ENCODE peak calls at places on chromosomes 12 and 14, in seven cellular contexts. One of them, this sample, is unnamed.

GRCh38 chr12:107464644-107465043 is 221.0 kb upstream of the PWP1 start:
- DNase-seq in OCI-LY7: no peak
- DNase-seq in endodermal cell: no peak
- DNase-seq in mesendoderm: no peak
- DNase-seq in cardiac fibroblast: no peak
- DNase-seq in aorta: no peak
- DNase-seq in GM23338: no peak
- DNase-seq in this sample: no peak

GRCh38 chr12:70002097-70002911 is 177.3 kb downstream of the MYRFL start:
- DNase-seq in OCI-LY7: no peak
- DNase-seq in endodermal cell: no peak
- DNase-seq in mesendoderm: no peak
- DNase-seq in cardiac fibroblast: peak; percentile 63
- DNase-seq in aorta: peak; percentile 41
- DNase-seq in GM23338: no peak
- DNase-seq in this sample: peak; percentile 8

GRCh38 chr12:9036227-9036626 is 46.9 kb downstream of the KLRG1 start:
- DNase-seq in OCI-LY7: no peak
- DNase-seq in endodermal cell: no peak
- DNase-seq in mesendoderm: no peak
- DNase-seq in cardiac fibroblast: no peak
- DNase-seq in aorta: no peak
- DNase-seq in GM23338: no peak
- DNase-seq in this sample: no peak

GRCh38 chr14:92397140-92397815 is 74.3 kb downstream of the SLC24A4 start:
- DNase-seq in OCI-LY7: no peak
- DNase-seq in endodermal cell: no peak
- DNase-seq in mesendoderm: peak; percentile 48
- DNase-seq in cardiac fibroblast: peak; percentile 26
- DNase-seq in aorta: no peak
- DNase-seq in GM23338: no peak
- DNase-seq in this sample: no peak

GRCh38 chr14:52944267-52944666 is 6.6 kb downstream of the FERMT2 start:
- DNase-seq in OCI-LY7: no peak
- DNase-seq in endodermal cell: no peak
- DNase-seq in mesendoderm: no peak
- DNase-seq in cardiac fibroblast: peak; percentile 25
- DNase-seq in aorta: no peak
- DNase-seq in GM23338: no peak
- DNase-seq in this sample: no peak

GRCh38 chr14:23366163-23366921 is 1.4 kb upstream of the EFS start:
- DNase-seq in OCI-LY7: no peak
- DNase-seq in endodermal cell: peak; percentile 97
- DNase-seq in mesendoderm: peak; percentile 97
- DNase-seq in cardiac fibroblast: peak; percentile 33
- DNase-seq in aorta: peak; percentile 85
- DNase-seq in GM23338: peak; percentile 94
- DNase-seq in this sample: peak; percentile 97

GRCh38 chr12:49017764-49018281 is 753 bp downstream of the PRKAG1 start:
- DNase-seq in OCI-LY7: peak; percentile 36
- DNase-seq in endodermal cell: no peak
- DNase-seq in mesendoderm: no peak
- DNase-seq in cardiac fibroblast: peak; percentile 69
- DNase-seq in aorta: peak; percentile 67
- DNase-seq in GM23338: no peak
- DNase-seq in this sample: no peak

GRCh38 chr12:115227137-115227615 is 543.2 kb upstream of the TBX3 start:
- DNase-seq in OCI-LY7: no peak
- DNase-seq in endodermal cell: peak; percentile 78
- DNase-seq in mesendoderm: peak; percentile 87
- DNase-seq in cardiac fibroblast: peak; percentile 42
- DNase-seq in aorta: no peak
- DNase-seq in GM23338: no peak
- DNase-seq in this sample: no peak

GRCh38 chr14:100419856-100420255 is 96.7 kb downstream of the SLC25A47 start:
- DNase-seq in OCI-LY7: no peak
- DNase-seq in endodermal cell: peak; percentile 73
- DNase-seq in mesendoderm: peak; percentile 56
- DNase-seq in cardiac fibroblast: no peak
- DNase-seq in aorta: no peak
- DNase-seq in GM23338: peak; percentile 63
- DNase-seq in this sample: peak; percentile 84

GRCh38 chr14:74655597-74656389 is 43.8 kb upstream of the LTBP2 start:
- DNase-seq in OCI-LY7: no peak
- DNase-seq in endodermal cell: no peak
- DNase-seq in mesendoderm: no peak
- DNase-seq in cardiac fibroblast: peak; percentile 88
- DNase-seq in aorta: no peak
- DNase-seq in GM23338: no peak
- DNase-seq in this sample: no peak

GRCh38 chr14:98909251-98909944 is 362.6 kb downstream of the BCL11B start:
- DNase-seq in OCI-LY7: no peak
- DNase-seq in endodermal cell: no peak
- DNase-seq in mesendoderm: no peak
- DNase-seq in cardiac fibroblast: peak; percentile 5
- DNase-seq in aorta: no peak
- DNase-seq in GM23338: no peak
- DNase-seq in this sample: no peak

GRCh38 chr12:95877622-95878021 is 18.9 kb downstream of the SNRPF start:
- DNase-seq in OCI-LY7: no peak
- DNase-seq in endodermal cell: no peak
- DNase-seq in mesendoderm: no peak
- DNase-seq in cardiac fibroblast: no peak
- DNase-seq in aorta: no peak
- DNase-seq in GM23338: no peak
- DNase-seq in this sample: no peak

GRCh38 chr12:61854902-61855301 is 405.3 kb upstream of the USP15 start:
- DNase-seq in OCI-LY7: no peak
- DNase-seq in endodermal cell: no peak
- DNase-seq in mesendoderm: no peak
- DNase-seq in cardiac fibroblast: no peak
- DNase-seq in aorta: no peak
- DNase-seq in GM23338: no peak
- DNase-seq in this sample: no peak

GRCh38 chr12:57262126-57262822 is 11.3 kb upstream of the STAC3 start:
- DNase-seq in OCI-LY7: no peak
- DNase-seq in endodermal cell: no peak
- DNase-seq in mesendoderm: no peak
- DNase-seq in cardiac fibroblast: no peak
- DNase-seq in aorta: no peak
- DNase-seq in GM23338: no peak
- DNase-seq in this sample: no peak

GRCh38 chr14:99946652-99947489 is 118.4 kb upstream of the EVL start:
- DNase-seq in OCI-LY7: peak; percentile 44
- DNase-seq in endodermal cell: peak; percentile 88
- DNase-seq in mesendoderm: no peak
- DNase-seq in cardiac fibroblast: peak; percentile 14
- DNase-seq in aorta: no peak
- DNase-seq in GM23338: peak; percentile 77
- DNase-seq in this sample: peak; percentile 94

GRCh38 chr12:53950441-53950781 is 4.3 kb upstream of the HOXC12 start:
- DNase-seq in OCI-LY7: peak; percentile 6
- DNase-seq in endodermal cell: no peak
- DNase-seq in mesendoderm: no peak
- DNase-seq in cardiac fibroblast: no peak
- DNase-seq in aorta: no peak
- DNase-seq in GM23338: no peak
- DNase-seq in this sample: no peak

GRCh38 chr12:12788131-12788530 is 2.7 kb downstream of the APOLD1 start:
- DNase-seq in OCI-LY7: no peak
- DNase-seq in endodermal cell: no peak
- DNase-seq in mesendoderm: no peak
- DNase-seq in cardiac fibroblast: no peak
- DNase-seq in aorta: no peak
- DNase-seq in GM23338: no peak
- DNase-seq in this sample: no peak

GRCh38 chr14:97709552-97709951 is 912.4 kb downstream of the VRK1 start:
- DNase-seq in OCI-LY7: no peak
- DNase-seq in endodermal cell: no peak
- DNase-seq in mesendoderm: no peak
- DNase-seq in cardiac fibroblast: no peak
- DNase-seq in aorta: no peak
- DNase-seq in GM23338: no peak
- DNase-seq in this sample: no peak

GRCh38 chr14:70032447-70032846 is 153.2 kb downstream of the SMOC1 start:
- DNase-seq in OCI-LY7: no peak
- DNase-seq in endodermal cell: peak; percentile 81
- DNase-seq in mesendoderm: peak; percentile 79
- DNase-seq in cardiac fibroblast: no peak
- DNase-seq in aorta: no peak
- DNase-seq in GM23338: peak; percentile 75
- DNase-seq in this sample: peak; percentile 62

GRCh38 chr14:106228541-106229158 is 702.3 kb downstream of the TMEM121 start:
- DNase-seq in OCI-LY7: peak; percentile 67
- DNase-seq in endodermal cell: no peak
- DNase-seq in mesendoderm: no peak
- DNase-seq in cardiac fibroblast: no peak
- DNase-seq in aorta: no peak
- DNase-seq in GM23338: no peak
- DNase-seq in this sample: no peak

GRCh38 chr14:100535287-100536131 is 51.7 kb downstream of the BEGAIN start:
- DNase-seq in OCI-LY7: no peak
- DNase-seq in endodermal cell: peak; percentile 34
- DNase-seq in mesendoderm: no peak
- DNase-seq in cardiac fibroblast: no peak
- DNase-seq in aorta: no peak
- DNase-seq in GM23338: no peak
- DNase-seq in this sample: peak; percentile 30

GRCh38 chr12:27595231-27595642 is 71.2 kb downstream of the PPFIBP1 start:
- DNase-seq in OCI-LY7: no peak
- DNase-seq in endodermal cell: no peak
- DNase-seq in mesendoderm: peak; percentile 74
- DNase-seq in cardiac fibroblast: peak; percentile 96
- DNase-seq in aorta: peak; percentile 60
- DNase-seq in GM23338: peak; percentile 72
- DNase-seq in this sample: no peak

GRCh38 chr12:31263661-31264060 is 62.3 kb downstream of the SINHCAF start:
- DNase-seq in OCI-LY7: no peak
- DNase-seq in endodermal cell: peak; percentile 24
- DNase-seq in mesendoderm: no peak
- DNase-seq in cardiac fibroblast: no peak
- DNase-seq in aorta: no peak
- DNase-seq in GM23338: no peak
- DNase-seq in this sample: no peak

GRCh38 chr14:23470947-23471346 is 1.4 kb downstream of the NGDN start:
- DNase-seq in OCI-LY7: no peak
- DNase-seq in endodermal cell: no peak
- DNase-seq in mesendoderm: no peak
- DNase-seq in cardiac fibroblast: no peak
- DNase-seq in aorta: no peak
- DNase-seq in GM23338: no peak
- DNase-seq in this sample: no peak

GRCh38 chr12:6613015-6613775 is 6.0 kb upstream of the CHD4 start:
- DNase-seq in OCI-LY7: peak; percentile 30
- DNase-seq in endodermal cell: peak; percentile 79
- DNase-seq in mesendoderm: peak; percentile 88
- DNase-seq in cardiac fibroblast: peak; percentile 80
- DNase-seq in aorta: peak; percentile 85
- DNase-seq in GM23338: peak; percentile 61
- DNase-seq in this sample: peak; percentile 69
- H3K4me3 ChIP-seq in OCI-LY7: peak overlapping the region; percentile 54
- H3K4me3 ChIP-seq in endodermal cell: peak overlapping the region; percentile 68
- H3K4me3 ChIP-seq in mesendoderm: no peak overlapping the region
- H3K4me3 ChIP-seq in cardiac fibroblast: no peak overlapping the region
- H3K4me3 ChIP-seq in aorta: no peak overlapping the region
- H3K4me3 ChIP-seq in GM23338: peak overlapping the region; percentile 57
- H3K4me3 ChIP-seq in this sample: peak overlapping the region; percentile 50

GRCh38 chr12:2826036-2826435 is 8.8 kb downstream of the NRIP2 start:
- DNase-seq in OCI-LY7: no peak
- DNase-seq in endodermal cell: no peak
- DNase-seq in mesendoderm: no peak
- DNase-seq in cardiac fibroblast: no peak
- DNase-seq in aorta: no peak
- DNase-seq in GM23338: no peak
- DNase-seq in this sample: no peak
- H3K4me3 ChIP-seq in OCI-LY7: no peak overlapping the region
- H3K4me3 ChIP-seq in endodermal cell: peak overlapping the region; percentile 16
- H3K4me3 ChIP-seq in mesendoderm: no peak overlapping the region
- H3K4me3 ChIP-seq in cardiac fibroblast: no peak overlapping the region
- H3K4me3 ChIP-seq in aorta: no peak overlapping the region
- H3K4me3 ChIP-seq in GM23338: no peak overlapping the region
- H3K4me3 ChIP-seq in this sample: no peak overlapping the region

DNA sequence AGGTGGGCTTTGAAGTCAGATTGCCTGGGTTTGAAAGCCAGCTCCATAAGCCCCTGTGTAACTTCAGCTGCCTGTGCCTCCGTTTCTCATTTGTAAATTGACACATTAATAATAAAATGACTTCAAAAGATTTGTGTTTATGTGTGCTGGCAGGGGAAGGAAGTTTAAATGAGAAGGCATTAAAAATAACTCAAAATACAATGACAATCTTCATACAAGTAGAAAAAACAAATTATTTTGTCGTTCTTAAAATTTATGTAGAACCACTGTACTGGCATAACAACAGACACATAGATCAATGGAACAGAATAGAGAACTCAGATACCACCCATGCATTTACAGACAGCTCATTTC is 83.0 kb downstream of the PPM1A start:
- DNase-seq in OCI-LY7: no peak
- DNase-seq in endodermal cell: no peak
- DNase-seq in mesendoderm: no peak
- DNase-seq in cardiac fibroblast: no peak
- DNase-seq in aorta: no peak
- DNase-seq in GM23338: no peak
- DNase-seq in this sample: no peak
- H3K4me3 ChIP-seq in OCI-LY7: peak overlapping the region; percentile 60
- H3K4me3 ChIP-seq in endodermal cell: no peak overlapping the region
- H3K4me3 ChIP-seq in mesendoderm: no peak overlapping the region
- H3K4me3 ChIP-seq in cardiac fibroblast: no peak overlapping the region
- H3K4me3 ChIP-seq in aorta: no peak overlapping the region
- H3K4me3 ChIP-seq in GM23338: no peak overlapping the region
- H3K4me3 ChIP-seq in this sample: no peak overlapping the region

DNA sequence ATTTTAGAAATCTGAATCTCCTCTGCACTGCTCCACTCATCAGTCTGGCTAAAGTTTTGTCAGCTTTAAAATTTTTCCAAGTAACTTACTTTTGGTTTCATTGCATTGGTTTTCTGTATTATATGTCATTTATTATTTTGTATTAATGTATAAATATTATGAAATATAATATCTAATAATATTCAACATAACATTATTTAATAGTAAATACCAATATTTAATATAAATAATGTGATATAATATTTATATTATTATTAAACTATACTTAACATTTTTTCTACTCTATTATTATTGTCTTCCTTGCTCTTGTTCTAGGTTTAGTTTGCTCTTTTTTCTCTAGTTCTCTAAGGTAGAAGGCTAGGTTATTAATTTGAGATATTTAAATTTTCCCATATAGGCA is 512.1 kb downstream of the AACS start:
- DNase-seq in OCI-LY7: no peak
- DNase-seq in endodermal cell: no peak
- DNase-seq in mesendoderm: no peak
- DNase-seq in cardiac fibroblast: no peak
- DNase-seq in aorta: no peak
- DNase-seq in GM23338: no peak
- DNase-seq in this sample: no peak
- H3K4me3 ChIP-seq in OCI-LY7: no peak overlapping the region
- H3K4me3 ChIP-seq in endodermal cell: no peak overlapping the region
- H3K4me3 ChIP-seq in mesendoderm: no peak overlapping the region
- H3K4me3 ChIP-seq in cardiac fibroblast: no peak overlapping the region
- H3K4me3 ChIP-seq in aorta: no peak overlapping the region
- H3K4me3 ChIP-seq in GM23338: no peak overlapping the region
- H3K4me3 ChIP-seq in this sample: no peak overlapping the region

This sample was measured in H7.